ENCODE peak calls at places on chromosome 15, in six cellular contexts. One of them, this sample, is unnamed.

GRCh38 chr15:75207618-75208500 is 6.2 kb downstream of the C15orf39 start:
- DNase-seq in sigmoid colon: no peak
- DNase-seq in stomach: no peak
- DNase-seq in IMR-90: no peak
- DNase-seq in upper lobe of left lung: no peak
- DNase-seq in uterus: no peak
- DNase-seq in this sample: no peak

GRCh38 chr15:40310001-40310959 is 2.5 kb upstream of the PLCB2 start:
- DNase-seq in sigmoid colon: peak
- DNase-seq in stomach: peak
- DNase-seq in IMR-90: peak
- DNase-seq in upper lobe of left lung: no peak
- DNase-seq in uterus: no peak
- DNase-seq in this sample: no peak

GRCh38 chr15:42184313-42184712 is 23.8 kb downstream of the VPS39 start:
- DNase-seq in sigmoid colon: no peak
- DNase-seq in stomach: no peak
- DNase-seq in IMR-90: peak
- DNase-seq in upper lobe of left lung: no peak
- DNase-seq in uterus: no peak
- DNase-seq in this sample: no peak

GRCh38 chr15:66943456-66944095 is 121.8 kb upstream of the SMAD3 start:
- DNase-seq in sigmoid colon: peak
- DNase-seq in stomach: peak
- DNase-seq in IMR-90: no peak
- DNase-seq in upper lobe of left lung: no peak
- DNase-seq in uterus: no peak
- DNase-seq in this sample: no peak

GRCh38 chr15:47473857-47474256 is 243.4 kb upstream of the SEMA6D start:
- DNase-seq in sigmoid colon: peak
- DNase-seq in stomach: no peak
- DNase-seq in IMR-90: no peak
- DNase-seq in upper lobe of left lung: no peak
- DNase-seq in uterus: peak
- DNase-seq in this sample: peak

GRCh38 chr15:90845201-90845949 is 23.0 kb upstream of the FURIN start:
- DNase-seq in sigmoid colon: no peak
- DNase-seq in stomach: no peak
- DNase-seq in IMR-90: peak
- DNase-seq in upper lobe of left lung: no peak
- DNase-seq in uterus: no peak
- DNase-seq in this sample: no peak

GRCh38 chr15:99708563-99708962 is 24.7 kb downstream of the LYSMD4 start:
- DNase-seq in sigmoid colon: peak
- DNase-seq in stomach: peak
- DNase-seq in IMR-90: peak
- DNase-seq in upper lobe of left lung: no peak
- DNase-seq in uterus: peak
- DNase-seq in this sample: no peak

GRCh38 chr15:60520041-60520824 is 41.3 kb upstream of the ICE2 start:
- DNase-seq in sigmoid colon: no peak
- DNase-seq in stomach: no peak
- DNase-seq in IMR-90: peak
- DNase-seq in upper lobe of left lung: no peak
- DNase-seq in uterus: no peak
- DNase-seq in this sample: no peak

GRCh38 chr15:64131547-64131946 is 20.0 kb upstream of the SNX22 start:
- DNase-seq in sigmoid colon: no peak
- DNase-seq in stomach: no peak
- DNase-seq in IMR-90: no peak
- DNase-seq in upper lobe of left lung: no peak
- DNase-seq in uterus: no peak
- DNase-seq in this sample: no peak

GRCh38 chr15:101526021-101526420 is 36.5 kb upstream of the PCSK6 start:
- DNase-seq in sigmoid colon: no peak
- DNase-seq in stomach: no peak
- DNase-seq in IMR-90: no peak
- DNase-seq in upper lobe of left lung: peak
- DNase-seq in uterus: no peak
- DNase-seq in this sample: no peak
- TF ChIP-seq CTCF in sigmoid colon: no peak
- TF ChIP-seq CTCF in stomach: no peak
- TF ChIP-seq CTCF in IMR-90: no peak
- TF ChIP-seq CTCF in upper lobe of left lung: no peak
- TF ChIP-seq CTCF in uterus: no peak
- TF ChIP-seq CTCF in this sample: no peak

DNA sequence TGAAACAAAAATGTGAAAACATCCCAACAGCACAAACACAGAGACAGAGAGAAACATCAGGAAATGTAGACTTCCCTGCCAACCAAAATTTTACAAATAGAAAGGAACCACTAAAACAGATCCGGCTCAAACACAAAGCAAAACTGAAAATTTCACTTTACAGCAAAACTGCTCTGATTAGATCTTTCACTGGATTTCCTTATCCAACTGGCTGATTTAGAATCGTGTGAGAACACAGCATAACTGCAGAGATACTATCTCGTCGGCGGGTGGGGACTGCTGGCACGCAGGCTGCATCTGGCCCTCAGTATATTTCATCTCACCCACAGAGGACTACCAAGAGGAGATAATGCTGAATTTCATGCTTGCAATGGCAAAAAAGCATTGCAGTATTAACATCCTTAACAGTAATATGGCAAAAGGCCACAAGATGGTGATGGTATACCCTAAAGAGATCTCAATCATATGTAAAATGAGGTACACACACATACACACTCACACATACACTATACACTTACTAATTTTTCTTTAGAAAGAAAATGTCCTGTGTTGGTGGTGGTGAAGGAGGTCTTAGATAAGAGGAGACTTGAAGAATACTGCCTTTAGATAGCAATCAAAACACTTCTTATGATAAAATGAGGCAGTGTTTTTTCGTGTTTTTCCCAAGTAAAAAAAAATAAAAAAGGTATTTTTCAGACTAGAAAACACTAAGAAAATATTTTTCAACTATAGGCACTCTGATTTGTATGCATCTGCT is 10.6 kb upstream of the LEO1 start:
- DNase-seq in sigmoid colon: no peak
- DNase-seq in stomach: no peak
- DNase-seq in IMR-90: peak
- DNase-seq in upper lobe of left lung: no peak
- DNase-seq in uterus: no peak
- DNase-seq in this sample: no peak
- TF ChIP-seq POLR2A in sigmoid colon: no peak
- TF ChIP-seq POLR2A in stomach: no peak
- TF ChIP-seq POLR2A in IMR-90: peak
- TF ChIP-seq POLR2A in upper lobe of left lung: no peak
- TF ChIP-seq POLR2A in uterus: no peak
- TF ChIP-seq POLR2A in this sample: no peak

DNA sequence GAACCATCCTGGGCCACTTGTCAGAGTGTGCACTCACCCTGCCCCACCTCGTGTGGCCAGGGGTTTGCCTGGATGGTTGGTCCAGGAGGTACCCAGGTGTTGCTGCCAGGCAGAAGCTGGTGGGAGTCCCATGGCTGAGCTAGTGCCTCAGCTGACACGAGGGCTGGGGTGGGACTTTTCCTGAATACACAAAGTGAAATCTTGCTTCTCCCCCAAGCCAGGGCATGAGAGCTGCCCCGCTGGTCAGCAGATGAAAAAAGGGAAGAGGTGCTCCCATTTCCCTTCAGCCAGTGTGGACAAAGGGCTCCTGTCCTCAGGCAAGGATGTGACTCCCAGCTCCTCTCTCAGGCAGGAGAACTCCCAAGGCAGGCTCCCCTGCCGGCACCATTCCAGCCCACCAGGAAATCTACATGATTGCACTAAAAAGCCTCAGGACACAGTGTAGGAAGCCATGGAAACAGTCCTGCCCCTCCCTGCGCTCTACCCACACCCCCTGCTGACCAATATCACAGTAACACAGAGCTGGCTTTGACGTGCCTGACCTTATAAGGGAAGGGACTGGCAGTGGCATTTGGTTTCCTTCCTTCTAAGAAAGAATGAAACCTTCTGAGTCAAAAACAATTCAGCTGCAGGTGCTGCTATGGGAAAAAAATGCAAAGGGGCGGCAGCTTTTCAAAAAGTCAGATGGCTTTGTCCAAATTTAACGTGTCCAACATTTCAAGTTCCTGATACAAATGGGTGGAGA is 33.9 kb downstream of the MYO5C start:
- DNase-seq in sigmoid colon: peak
- DNase-seq in stomach: peak
- DNase-seq in IMR-90: peak
- DNase-seq in upper lobe of left lung: no peak
- DNase-seq in uterus: peak
- DNase-seq in this sample: no peak
- TF ChIP-seq CTCF in sigmoid colon: no peak
- TF ChIP-seq CTCF in stomach: no peak
- TF ChIP-seq CTCF in IMR-90: no peak
- TF ChIP-seq CTCF in upper lobe of left lung: no peak
- TF ChIP-seq CTCF in uterus: no peak
- TF ChIP-seq CTCF in this sample: no peak

DNA sequence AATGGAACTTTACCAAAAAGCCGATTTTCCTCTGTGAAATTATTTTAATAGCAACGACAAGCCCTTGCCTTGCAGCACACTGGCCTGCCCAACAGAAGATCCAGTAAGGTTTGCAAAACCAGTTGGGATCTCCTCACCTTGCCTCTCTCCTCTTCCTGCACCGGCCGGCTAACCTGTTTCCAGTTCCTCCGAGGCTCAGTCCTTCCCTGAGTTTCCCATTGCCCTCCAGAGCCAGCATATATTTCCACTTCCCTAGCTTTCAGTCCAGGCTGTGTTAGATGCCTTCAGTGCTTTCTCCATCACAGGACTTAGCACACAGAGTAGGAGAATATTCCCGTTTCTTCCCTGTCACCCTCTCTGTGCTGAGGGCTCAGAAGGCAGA is 60.3 kb downstream of the NOX5 start:
- DNase-seq in sigmoid colon: peak
- DNase-seq in stomach: no peak
- DNase-seq in IMR-90: no peak
- DNase-seq in upper lobe of left lung: no peak
- DNase-seq in uterus: no peak
- DNase-seq in this sample: no peak
- TF ChIP-seq POLR2A in sigmoid colon: no peak
- TF ChIP-seq POLR2A in stomach: no peak
- TF ChIP-seq POLR2A in IMR-90: no peak
- TF ChIP-seq POLR2A in upper lobe of left lung: no peak
- TF ChIP-seq POLR2A in uterus: no peak
- TF ChIP-seq POLR2A in this sample: no peak

GRCh38 chr15:57018151-57018550 is 99.7 kb downstream of the TCF12 start:
- DNase-seq in sigmoid colon: no peak
- DNase-seq in stomach: no peak
- DNase-seq in IMR-90: no peak
- DNase-seq in upper lobe of left lung: no peak
- DNase-seq in uterus: no peak
- DNase-seq in this sample: no peak

GRCh38 chr15:57015897-57016296 is 97.5 kb downstream of the TCF12 start:
- DNase-seq in sigmoid colon: no peak
- DNase-seq in stomach: no peak
- DNase-seq in IMR-90: peak
- DNase-seq in upper lobe of left lung: no peak
- DNase-seq in uterus: no peak
- DNase-seq in this sample: no peak

GRCh38 chr15:57015360-57015759 is 96.9 kb downstream of the TCF12 start:
- DNase-seq in sigmoid colon: no peak
- DNase-seq in stomach: no peak
- DNase-seq in IMR-90: no peak
- DNase-seq in upper lobe of left lung: no peak
- DNase-seq in uterus: no peak
- DNase-seq in this sample: no peak

GRCh38 chr15:57019496-57020160 is 101.2 kb downstream of the TCF12 start:
- DNase-seq in sigmoid colon: no peak
- DNase-seq in stomach: no peak
- DNase-seq in IMR-90: no peak
- DNase-seq in upper lobe of left lung: no peak
- DNase-seq in uterus: no peak
- DNase-seq in this sample: no peak

DNA sequence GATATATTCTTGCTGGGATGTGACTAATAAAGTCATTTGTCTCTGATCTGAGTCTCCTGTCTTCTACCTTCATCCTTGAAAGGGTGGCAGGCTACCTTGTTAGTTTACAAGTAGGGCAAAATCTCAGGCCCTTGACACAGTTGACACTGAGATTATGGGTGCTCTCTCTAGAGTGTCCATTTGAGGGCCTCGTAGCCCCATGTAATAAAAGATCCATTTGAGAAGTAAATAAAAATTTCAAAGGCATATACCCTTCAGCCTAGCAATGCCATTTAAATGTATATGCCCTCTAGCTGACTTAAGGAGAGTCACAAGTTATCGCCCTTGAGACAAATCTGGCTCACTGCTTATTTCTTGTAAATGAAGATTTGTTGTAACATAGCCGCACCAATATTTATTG is 98.6 kb downstream of the TCF12 start:
- DNase-seq in sigmoid colon: no peak
- DNase-seq in stomach: no peak
- DNase-seq in IMR-90: peak
- DNase-seq in upper lobe of left lung: no peak
- DNase-seq in uterus: no peak
- DNase-seq in this sample: no peak
- TF ChIP-seq CTCF in sigmoid colon: no peak
- TF ChIP-seq CTCF in stomach: no peak
- TF ChIP-seq CTCF in IMR-90: peak
- TF ChIP-seq CTCF in upper lobe of left lung: no peak
- TF ChIP-seq CTCF in uterus: no peak
- TF ChIP-seq CTCF in this sample: no peak

GRCh38 chr15:95676500-95676899 is 654.0 kb upstream of the NR2F2 start:
- DNase-seq in sigmoid colon: no peak
- DNase-seq in stomach: no peak
- DNase-seq in IMR-90: no peak
- DNase-seq in upper lobe of left lung: no peak
- DNase-seq in uterus: no peak
- DNase-seq in this sample: no peak
- TF ChIP-seq POLR2A in sigmoid colon: no peak
- TF ChIP-seq POLR2A in stomach: no peak
- TF ChIP-seq POLR2A in IMR-90: no peak
- TF ChIP-seq POLR2A in upper lobe of left lung: no peak
- TF ChIP-seq POLR2A in uterus: no peak
- TF ChIP-seq POLR2A in this sample: no peak

GRCh38 chr15:28886431-28887343 is 913 bp downstream of the APBA2 start:
- DNase-seq in sigmoid colon: no peak
- DNase-seq in stomach: no peak
- DNase-seq in IMR-90: no peak
- DNase-seq in upper lobe of left lung: peak
- DNase-seq in uterus: no peak
- DNase-seq in this sample: no peak

GRCh38 chr15:28887344-28888174 is 1.8 kb downstream of the APBA2 start:
- DNase-seq in sigmoid colon: no peak
- DNase-seq in stomach: no peak
- DNase-seq in IMR-90: no peak
- DNase-seq in upper lobe of left lung: no peak
- DNase-seq in uterus: no peak
- DNase-seq in this sample: no peak

GRCh38 chr15:28884151-28884940 is 1.4 kb upstream of the APBA2 start:
- DNase-seq in sigmoid colon: no peak
- DNase-seq in stomach: no peak
- DNase-seq in IMR-90: no peak
- DNase-seq in upper lobe of left lung: no peak
- DNase-seq in uterus: no peak
- DNase-seq in this sample: no peak

GRCh38 chr15:28885289-28885629 is 515 bp upstream of the APBA2 start:
- DNase-seq in sigmoid colon: no peak
- DNase-seq in stomach: no peak
- DNase-seq in IMR-90: no peak
- DNase-seq in upper lobe of left lung: no peak
- DNase-seq in uterus: no peak
- DNase-seq in this sample: no peak

GRCh38 chr15:28885630-28886430 is at the start of gene APBA2:
- DNase-seq in sigmoid colon: no peak
- DNase-seq in stomach: no peak
- DNase-seq in IMR-90: peak
- DNase-seq in upper lobe of left lung: peak
- DNase-seq in uterus: no peak
- DNase-seq in this sample: no peak
- TF ChIP-seq CTCF in sigmoid colon: no peak
- TF ChIP-seq CTCF in stomach: no peak
- TF ChIP-seq CTCF in IMR-90: peak
- TF ChIP-seq CTCF in upper lobe of left lung: no peak
- TF ChIP-seq CTCF in uterus: no peak
- TF ChIP-seq CTCF in this sample: no peak